ENCODE peak calls at places on chromosome 17, in eight cellular contexts. J is CD8-positive, alpha-beta T cell; B is psoas muscle; V is A549; Z is neuronal stem cell; S is right lobe of liver; E is vagina; M is aorta. I is an unnamed sample.

GRCh38 chr17:27554152-27554551 is 76.8 kb upstream of the LGALS9 start:
- DNase-seq in J (no peak), B (no peak), V (no peak), Z (no peak), S (no peak), E (no peak), M (peak; percentile 30), I (peak; percentile 53)

GRCh38 chr17:75238684-75239191 is 22.7 kb downstream of the GGA3 start:
- DNase-seq in J (peak; percentile 67), B (peak; percentile 81), V (peak; percentile 89), Z (peak; percentile 44), S (peak; percentile 54), E (no peak), M (no peak), I (peak; percentile 64)

GRCh38 chr17:41486316-41486715 is 3.4 kb downstream of the KRT36 start:
- DNase-seq in J (no peak), B (no peak), V (no peak), Z (no peak), S (no peak), E (no peak), M (no peak), I (no peak)

GRCh38 chr17:50213026-50214015 is 11.9 kb upstream of the COL1A1 start:
- DNase-seq in J (peak; percentile 61), B (no peak), V (peak; percentile 37), Z (no peak), S (no peak), E (no peak), M (no peak), I (no peak)

GRCh38 chr17:62405451-62405850 is 18.2 kb upstream of the METTL2A start:
- DNase-seq in J (no peak), B (no peak), V (no peak), Z (no peak), S (no peak), E (no peak), M (no peak), I (no peak)

GRCh38 chr17:33936764-33937163 is 318.3 kb upstream of the CCL2 start:
- DNase-seq in J (no peak), B (no peak), V (no peak), Z (no peak), S (no peak), E (no peak), M (no peak), I (no peak)

GRCh38 chr17:33328129-33328528 is 35.0 kb upstream of the ASIC2 start:
- DNase-seq in J (no peak), B (no peak), V (no peak), Z (peak; percentile 23), S (no peak), E (no peak), M (no peak), I (no peak)

GRCh38 chr17:31434404-31435050 is 43.1 kb downstream of the RAB11FIP4 start:
- DNase-seq in J (no peak), B (peak; percentile 12), V (no peak), Z (no peak), S (no peak), E (no peak), M (no peak), I (no peak)

GRCh38 chr17:76644995-76645394 is 1.4 kb upstream of the ST6GALNAC1 start:
- DNase-seq in J (no peak), B (no peak), V (no peak), Z (no peak), S (no peak), E (no peak), M (no peak), I (peak; percentile 66)

GRCh38 chr17:80761421-80761871 is 216.8 kb downstream of the RPTOR start:
- DNase-seq in J (no peak), B (no peak), V (no peak), Z (no peak), S (no peak), E (no peak), M (no peak), I (no peak)
- H3K27ac ChIP-seq in J (no peak overlapping the region), B (no peak overlapping the region), V (no peak overlapping the region), Z (no peak overlapping the region), S (no peak overlapping the region), E (no peak overlapping the region), M (no peak overlapping the region), I (no peak overlapping the region)

GRCh38 chr17:45086865-45087495 is 25.9 kb downstream of the NMT1 start:
- DNase-seq in J (no peak), B (no peak), V (no peak), Z (no peak), S (no peak), E (no peak), M (no peak), I (no peak)
- H3K27ac ChIP-seq in J (no peak overlapping the region), B (peak overlapping the region; percentile 77), V (no peak overlapping the region), Z (no peak overlapping the region), S (peak overlapping the region; percentile 91), E (peak overlapping the region; percentile 16), M (peak overlapping the region; percentile 53), I (no peak overlapping the region)

DNA sequence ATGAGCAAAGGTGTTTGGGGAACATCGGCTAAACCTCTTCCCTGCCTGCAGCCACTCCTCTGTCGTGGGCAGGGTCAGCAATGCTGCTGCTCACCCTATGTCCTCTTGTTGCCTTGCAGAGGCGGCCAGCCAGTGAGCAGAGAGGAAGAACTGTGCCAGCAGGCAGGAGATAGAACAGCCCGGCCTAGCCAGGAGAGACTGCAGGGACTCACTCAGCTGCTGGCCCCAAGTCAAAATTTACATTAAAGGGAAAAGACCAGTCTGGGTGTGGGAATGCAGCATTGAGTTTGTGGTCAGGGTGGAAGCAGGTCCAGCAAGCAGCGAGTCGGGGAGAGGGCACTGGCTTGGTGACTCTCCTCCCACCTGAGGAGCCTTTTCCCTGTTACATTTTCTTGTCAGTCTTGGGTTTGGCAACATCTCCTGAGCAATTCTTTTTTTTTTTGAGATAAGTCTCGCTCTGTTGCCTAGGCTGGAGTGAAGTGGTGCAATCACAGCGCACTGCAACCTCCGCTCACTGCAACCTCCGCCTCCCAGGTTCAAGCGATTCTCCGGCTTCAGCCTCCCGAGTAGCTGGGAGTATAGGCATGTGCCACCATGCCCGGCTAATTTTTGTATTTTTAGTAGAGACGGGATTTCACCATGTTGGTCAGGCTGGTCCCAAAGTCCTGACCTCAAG is 22.7 kb downstream of the LIG3 start:
- DNase-seq in J (no peak), B (no peak), V (no peak), Z (no peak), S (no peak), E (no peak), M (no peak), I (no peak)
- H3K27ac ChIP-seq in J (no peak overlapping the region), B (no peak overlapping the region), V (no peak overlapping the region), Z (no peak overlapping the region), S (no peak overlapping the region), E (no peak overlapping the region), M (no peak overlapping the region), I (no peak overlapping the region)

GRCh38 chr17:79844869-79845600 is 5.8 kb upstream of the CBX4 start:
- DNase-seq in J (peak; percentile 71), B (peak; percentile 74), V (peak; percentile 58), Z (no peak), S (peak; percentile 67), E (no peak), M (peak; percentile 69), I (no peak)

GRCh38 chr17:79842656-79843474 is 3.6 kb upstream of the CBX4 start:
- DNase-seq in J (peak; percentile 63), B (no peak), V (no peak), Z (no peak), S (peak; percentile 33), E (no peak), M (no peak), I (peak; percentile 17)

GRCh38 chr17:79842136-79842655 is 3.0 kb upstream of the CBX4 start:
- DNase-seq in J (no peak), B (no peak), V (no peak), Z (no peak), S (peak; percentile 23), E (no peak), M (no peak), I (no peak)

GRCh38 chr17:79843917-79844815 is 4.9 kb upstream of the CBX4 start:
- DNase-seq in J (no peak), B (peak; percentile 74), V (peak; percentile 75), Z (no peak), S (peak; percentile 82), E (no peak), M (peak; percentile 83), I (peak; percentile 77)

GRCh38 chr17:79843475-79843916 is 4.3 kb upstream of the CBX4 start:
- DNase-seq in J (peak; percentile 61), B (no peak), V (no peak), Z (no peak), S (peak; percentile 23), E (no peak), M (peak; percentile 51), I (peak; percentile 40)
- H3K27ac ChIP-seq in J (no peak overlapping the region), B (no peak overlapping the region), V (peak overlapping the region; percentile 98), Z (no peak overlapping the region), S (peak overlapping the region; percentile 82), E (peak overlapping the region; percentile 79), M (no peak overlapping the region), I (peak overlapping the region; percentile 55)

DNA sequence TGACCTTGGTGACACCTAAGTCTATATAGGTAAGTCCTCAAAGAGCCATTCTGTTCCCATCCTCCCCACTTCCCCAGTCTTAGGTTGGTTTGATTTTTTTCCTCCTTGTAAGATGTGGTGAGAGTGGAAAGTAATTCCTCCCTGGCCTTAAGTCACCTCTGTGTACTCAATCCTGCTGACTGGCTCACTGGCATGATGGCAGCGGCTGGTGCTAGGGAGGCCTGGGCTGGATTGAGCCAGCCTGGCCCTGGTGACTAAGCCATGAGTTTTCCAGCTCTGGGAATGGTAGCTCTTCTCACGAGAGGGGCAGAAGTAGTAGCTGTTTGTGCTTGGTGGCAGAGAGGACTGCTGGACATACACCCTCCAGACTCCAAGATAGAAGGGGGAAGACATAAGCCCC is 2.5 kb downstream of the ARL4D start:
- DNase-seq in J (no peak), B (no peak), V (peak; percentile 75), Z (no peak), S (peak; percentile 66), E (no peak), M (peak; percentile 82), I (no peak)
- H3K27ac ChIP-seq in J (no peak overlapping the region), B (no peak overlapping the region), V (peak overlapping the region; percentile 52), Z (no peak overlapping the region), S (peak overlapping the region; percentile 63), E (peak overlapping the region; percentile 96), M (no peak overlapping the region), I (no peak overlapping the region)